ENCODE peak calls at places on chromosomes 4 and X, in ten cellular contexts. C is T-helper 9 cell; M is C1 segment of cervical spinal cord; Y is pulmonary artery endothelial cell; G is activated T-helper 9 cell treated with anti-CD3 and anti-CD28 coated beads, Interleukin-2, amount 50 U/mL, for 16 hours; F is progenitor cell of endocrine pancreas; J is body of pancreas; Q is HTR-8/SVneo; W is bronchial epithelial cell; D is substantia nigra. P is an unnamed sample.

GRCh38 chr4:102627831-102628523 is 126.8 kb downstream of the NFKB1 start:
- DNase-seq in C (no peak), M (no peak), Y (no peak), G (no peak), F (no peak), J (no peak), Q (no peak), W (peak; percentile 98), D (no peak), P (no peak)

GRCh38 chrX:48736878-48737212 is 24.7 kb upstream of the GLOD5 start:
- DNase-seq in C (no peak), M (no peak), Y (no peak), G (no peak), F (no peak), J (no peak), Q (no peak), W (no peak), D (no peak), P (no peak)

GRCh38 chr4:99690990-99691389 is 33.4 kb upstream of the C4orf54 start:
- DNase-seq in C (no peak), M (no peak), Y (no peak), G (no peak), F (no peak), J (no peak), Q (no peak), W (no peak), D (no peak), P (no peak)

GRCh38 chr4:147093206-147093605 is 147.5 kb upstream of the TTC29 start:
- DNase-seq in C (no peak), M (no peak), Y (no peak), G (no peak), F (no peak), J (no peak), Q (no peak), W (no peak), D (no peak), P (no peak)

GRCh38 chrX:153794018-153794896 is at the start of the genes IDH3G and SSR4:
- DNase-seq in C (peak; percentile 88), M (peak; percentile 88), Y (peak; percentile 82), G (peak; percentile 87), F (peak; percentile 84), J (peak; percentile 92), Q (peak; percentile 91), W (peak; percentile 79), D (peak; percentile 87), P (peak; percentile 45)

GRCh38 chrX:20372533-20372932 is 105.8 kb upstream of the RPS6KA3 start:
- DNase-seq in C (no peak), M (no peak), Y (no peak), G (no peak), F (no peak), J (no peak), Q (peak; percentile 59), W (peak; percentile 75), D (no peak), P (no peak)

GRCh38 chr4:32985256-32985655 is 2265.1 kb downstream of the PCDH7 start:
- DNase-seq in C (no peak), M (no peak), Y (no peak), G (no peak), F (no peak), J (no peak), Q (no peak), W (peak; percentile 38), D (no peak), P (no peak)

GRCh38 chr4:158302076-158302866 is 92.0 kb downstream of the TMEM144 start:
- DNase-seq in C (no peak), M (no peak), Y (peak; percentile 22), G (no peak), F (no peak), J (no peak), Q (no peak), W (peak; percentile 91), D (no peak), P (peak; percentile 34)

GRCh38 chrX:149903889-149904748 is 23.1 kb downstream of the MAGEA8 start:
- DNase-seq in C (no peak), M (no peak), Y (no peak), G (no peak), F (no peak), J (no peak), Q (no peak), W (peak; percentile 16), D (no peak), P (no peak)

GRCh38 chr4:61663310-61663709 is 463.2 kb downstream of the ADGRL3 start:
- DNase-seq in C (no peak), M (no peak), Y (no peak), G (no peak), F (no peak), J (no peak), Q (no peak), W (no peak), D (no peak), P (no peak)

GRCh38 chrX:15221321-15221720 is 48.6 kb downstream of the ASB9 start:
- DNase-seq in C (no peak), M (no peak), Y (no peak), G (no peak), F (no peak), J (no peak), Q (no peak), W (no peak), D (no peak), P (no peak)

GRCh38 chr4:22237846-22238513 is 277.9 kb downstream of the ADGRA3 start:
- DNase-seq in C (no peak), M (no peak), Y (no peak), G (no peak), F (no peak), J (peak; percentile 9), Q (no peak), W (no peak), D (no peak), P (no peak)

GRCh38 chrX:69616520-69617203 is 749 bp downstream of the EDA start:
- DNase-seq in C (peak; percentile 1), M (no peak), Y (no peak), G (peak; percentile 1), F (peak; percentile 9), J (peak; percentile 32), Q (no peak), W (no peak), D (no peak), P (no peak)

GRCh38 chrX:45769919-45770582 is 569.4 kb upstream of the DIPK2B start:
- DNase-seq in C (no peak), M (peak; percentile 16), Y (peak; percentile 82), G (peak; percentile 21), F (peak; percentile 15), J (peak; percentile 70), Q (peak; percentile 41), W (peak; percentile 65), D (peak; percentile 7), P (no peak)

GRCh38 chr4:73589261-73589847 is 30.9 kb downstream of the RASSF6 start:
- DNase-seq in C (no peak), M (no peak), Y (no peak), G (no peak), F (no peak), J (no peak), Q (no peak), W (peak; percentile 97), D (no peak), P (no peak)

GRCh38 chrX:1449581-1450149 is 3.0 kb downstream of the ASMTL start:
- DNase-seq in C (no peak), M (no peak), Y (no peak), G (no peak), F (no peak), J (no peak), Q (no peak), W (no peak), D (no peak), P (no peak)

GRCh38 chrX:13387656-13388421 is 68.0 kb upstream of the ATXN3L start:
- DNase-seq in C (no peak), M (no peak), Y (no peak), G (no peak), F (no peak), J (no peak), Q (no peak), W (peak; percentile 69), D (no peak), P (no peak)

GRCh38 chr4:41887821-41888699 is 47.2 kb upstream of the TMEM33 start:
- DNase-seq in C (peak; percentile 30), M (no peak), Y (peak; percentile 17), G (no peak), F (no peak), J (peak; percentile 66), Q (peak; percentile 11), W (peak; percentile 46), D (no peak), P (peak; percentile 20)

P was measured in glomerular endothelial cell.